ENCODE peak calls at places on chromosome 15, in seven cellular contexts. One of them, this sample, is unnamed.

GRCh38 chr15:39403674-39404117 is 177.2 kb upstream of the THBS1 start:
- DNase-seq in HCT116: no peak
- DNase-seq in GM12878: no peak
- DNase-seq in K562: no peak
- DNase-seq in HepG2: peak
- DNase-seq in H1: no peak
- DNase-seq in SK-N-SH: peak
- DNase-seq in this sample: no peak

GRCh38 chr15:60396964-60397771 is 618 bp downstream of the ANXA2 start:
- DNase-seq in GM12878: peak
- DNase-seq in H1: no peak
- DNase-seq in HCT116: no peak
- DNase-seq in K562: peak
- DNase-seq in HepG2: no peak
- DNase-seq in SK-N-SH: peak
- DNase-seq in this sample: peak

GRCh38 chr15:25133804-25134203 is 179.0 kb downstream of the SNRPN start:
- DNase-seq in HepG2: no peak
- DNase-seq in K562: no peak
- DNase-seq in H1: no peak
- DNase-seq in SK-N-SH: no peak
- DNase-seq in GM12878: no peak
- DNase-seq in HCT116: no peak
- DNase-seq in this sample: no peak

GRCh38 chr15:90240856-90241255 is 6.8 kb downstream of the GDPGP1 start:
- DNase-seq in HCT116: no peak
- DNase-seq in K562: no peak
- DNase-seq in H1: no peak
- DNase-seq in GM12878: no peak
- DNase-seq in SK-N-SH: no peak
- DNase-seq in HepG2: no peak
- DNase-seq in this sample: no peak

GRCh38 chr15:48447058-48447457 is 115.8 kb downstream of the DUT start:
- DNase-seq in SK-N-SH: no peak
- DNase-seq in GM12878: no peak
- DNase-seq in K562: no peak
- DNase-seq in HepG2: no peak
- DNase-seq in HCT116: no peak
- DNase-seq in H1: no peak
- DNase-seq in this sample: no peak

GRCh38 chr15:59632714-59633113 is 21.1 kb downstream of the GCNT3 start:
- DNase-seq in K562: no peak
- DNase-seq in HepG2: peak
- DNase-seq in H1: peak
- DNase-seq in SK-N-SH: no peak
- DNase-seq in GM12878: no peak
- DNase-seq in HCT116: no peak
- DNase-seq in this sample: no peak

GRCh38 chr15:77568014-77568959 is 64.4 kb downstream of the LINGO1 start:
- DNase-seq in K562: no peak
- DNase-seq in H1: no peak
- DNase-seq in SK-N-SH: peak
- DNase-seq in HepG2: peak
- DNase-seq in HCT116: no peak
- DNase-seq in GM12878: no peak
- DNase-seq in this sample: peak

GRCh38 chr15:85755471-85755870 is 39.3 kb downstream of the KLHL25 start:
- DNase-seq in HepG2: no peak
- DNase-seq in HCT116: no peak
- DNase-seq in GM12878: no peak
- DNase-seq in K562: no peak
- DNase-seq in SK-N-SH: no peak
- DNase-seq in H1: no peak
- DNase-seq in this sample: no peak

GRCh38 chr15:76234337-76234889 is 76.9 kb downstream of the ETFA start:
- DNase-seq in SK-N-SH: no peak
- DNase-seq in HCT116: no peak
- DNase-seq in H1: no peak
- DNase-seq in HepG2: no peak
- DNase-seq in GM12878: no peak
- DNase-seq in K562: no peak
- DNase-seq in this sample: no peak

GRCh38 chr15:27977656-27978055 is 121.5 kb downstream of the OCA2 start:
- DNase-seq in HCT116: no peak
- DNase-seq in SK-N-SH: no peak
- DNase-seq in GM12878: no peak
- DNase-seq in HepG2: no peak
- DNase-seq in H1: no peak
- DNase-seq in K562: no peak
- DNase-seq in this sample: no peak

GRCh38 chr15:77025941-77026411 is 31.1 kb downstream of the PSTPIP1 start:
- DNase-seq in H1: no peak
- DNase-seq in SK-N-SH: no peak
- DNase-seq in HepG2: no peak
- DNase-seq in K562: no peak
- DNase-seq in GM12878: no peak
- DNase-seq in HCT116: no peak
- DNase-seq in this sample: no peak

GRCh38 chr15:65060641-65061397 is 7.0 kb downstream of the RASL12 start:
- DNase-seq in K562: no peak
- DNase-seq in H1: no peak
- DNase-seq in GM12878: no peak
- DNase-seq in SK-N-SH: no peak
- DNase-seq in HCT116: no peak
- DNase-seq in HepG2: no peak
- DNase-seq in this sample: no peak

GRCh38 chr15:100910119-100910518 is 9.0 kb upstream of the LRRK1 start:
- DNase-seq in HCT116: no peak
- DNase-seq in K562: no peak
- DNase-seq in GM12878: no peak
- DNase-seq in SK-N-SH: no peak
- DNase-seq in H1: no peak
- DNase-seq in HepG2: no peak
- DNase-seq in this sample: no peak

GRCh38 chr15:96408591-96409183 is 78.2 kb downstream of the NR2F2 start:
- DNase-seq in HCT116: no peak
- DNase-seq in K562: no peak
- DNase-seq in H1: no peak
- DNase-seq in HepG2: no peak
- DNase-seq in GM12878: no peak
- DNase-seq in SK-N-SH: no peak
- DNase-seq in this sample: no peak

GRCh38 chr15:80405970-80406369 is 1.8 kb downstream of the ARNT2 start:
- DNase-seq in GM12878: no peak
- DNase-seq in SK-N-SH: no peak
- DNase-seq in HCT116: no peak
- DNase-seq in H1: no peak
- DNase-seq in K562: no peak
- DNase-seq in HepG2: no peak
- DNase-seq in this sample: no peak
- TF ChIP-seq JUND in GM12878: no peak
- TF ChIP-seq JUND in SK-N-SH: no peak
- TF ChIP-seq JUND in HCT116: no peak
- TF ChIP-seq JUND in H1: no peak
- TF ChIP-seq JUND in K562: no peak
- TF ChIP-seq JUND in HepG2: no peak
- TF ChIP-seq JUND in this sample: no peak

DNA sequence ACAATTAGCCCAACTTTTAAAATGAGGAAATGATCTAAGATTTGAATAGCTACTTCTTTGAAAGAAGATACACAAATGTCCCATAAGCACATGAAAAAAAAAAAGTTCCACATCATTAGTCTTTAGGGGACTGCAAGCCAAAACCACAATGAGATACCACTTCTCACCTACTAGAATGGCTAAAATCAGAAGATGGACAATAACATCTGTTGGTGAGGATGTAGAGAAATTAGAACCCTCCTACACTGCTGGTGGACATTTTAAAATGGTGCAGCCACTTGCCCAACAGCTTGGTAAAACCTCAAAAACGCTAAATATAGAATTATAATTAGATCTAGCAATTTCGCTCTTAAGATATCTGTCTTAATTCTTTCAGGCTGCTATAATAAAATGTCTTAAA is 77.1 kb downstream of the MEX3B start:
- DNase-seq in GM12878: no peak
- DNase-seq in HCT116: no peak
- DNase-seq in H1: no peak
- DNase-seq in K562: no peak
- DNase-seq in SK-N-SH: no peak
- DNase-seq in HepG2: no peak
- DNase-seq in this sample: no peak
- TF ChIP-seq JUND in GM12878: no peak
- TF ChIP-seq JUND in HCT116: no peak
- TF ChIP-seq JUND in H1: no peak
- TF ChIP-seq JUND in K562: no peak
- TF ChIP-seq JUND in SK-N-SH: no peak
- TF ChIP-seq JUND in HepG2: no peak
- TF ChIP-seq JUND in this sample: no peak

GRCh38 chr15:40943764-40944365 is 9.4 kb upstream of the CHAC1 start:
- DNase-seq in GM12878: no peak
- DNase-seq in K562: no peak
- DNase-seq in SK-N-SH: no peak
- DNase-seq in H1: no peak
- DNase-seq in HepG2: no peak
- DNase-seq in HCT116: no peak
- DNase-seq in this sample: no peak
- TF ChIP-seq JUND in GM12878: no peak
- TF ChIP-seq JUND in K562: no peak
- TF ChIP-seq JUND in SK-N-SH: no peak
- TF ChIP-seq JUND in H1: no peak
- TF ChIP-seq JUND in HepG2: no peak
- TF ChIP-seq JUND in HCT116: no peak
- TF ChIP-seq JUND in this sample: no peak

GRCh38 chr15:97978408-97979130 is 18.1 kb downstream of the ARRDC4 start:
- DNase-seq in HepG2: peak
- DNase-seq in K562: no peak
- DNase-seq in GM12878: no peak
- DNase-seq in HCT116: no peak
- DNase-seq in SK-N-SH: no peak
- DNase-seq in H1: no peak
- DNase-seq in this sample: no peak
- TF ChIP-seq JUND in HepG2: no peak
- TF ChIP-seq JUND in K562: no peak
- TF ChIP-seq JUND in GM12878: no peak
- TF ChIP-seq JUND in HCT116: no peak
- TF ChIP-seq JUND in SK-N-SH: no peak
- TF ChIP-seq JUND in H1: no peak
- TF ChIP-seq JUND in this sample: no peak

GRCh38 chr15:44673639-44674038 is 10.2 kb upstream of the SPG11 start:
- DNase-seq in H1: no peak
- DNase-seq in HCT116: no peak
- DNase-seq in HepG2: no peak
- DNase-seq in GM12878: no peak
- DNase-seq in SK-N-SH: no peak
- DNase-seq in K562: no peak
- DNase-seq in this sample: no peak

GRCh38 chr15:44666208-44667038 is 3.0 kb upstream of the SPG11 start:
- DNase-seq in SK-N-SH: no peak
- DNase-seq in K562: no peak
- DNase-seq in H1: no peak
- DNase-seq in GM12878: peak
- DNase-seq in HCT116: no peak
- DNase-seq in HepG2: no peak
- DNase-seq in this sample: no peak

GRCh38 chr15:44667039-44667360 is 3.5 kb upstream of the SPG11 start:
- DNase-seq in HCT116: no peak
- DNase-seq in H1: no peak
- DNase-seq in GM12878: no peak
- DNase-seq in HepG2: no peak
- DNase-seq in K562: no peak
- DNase-seq in SK-N-SH: no peak
- DNase-seq in this sample: no peak

GRCh38 chr15:44668925-44669324 is 5.5 kb upstream of the SPG11 start:
- DNase-seq in HCT116: no peak
- DNase-seq in HepG2: no peak
- DNase-seq in GM12878: no peak
- DNase-seq in K562: no peak
- DNase-seq in SK-N-SH: no peak
- DNase-seq in H1: no peak
- DNase-seq in this sample: no peak

DNA sequence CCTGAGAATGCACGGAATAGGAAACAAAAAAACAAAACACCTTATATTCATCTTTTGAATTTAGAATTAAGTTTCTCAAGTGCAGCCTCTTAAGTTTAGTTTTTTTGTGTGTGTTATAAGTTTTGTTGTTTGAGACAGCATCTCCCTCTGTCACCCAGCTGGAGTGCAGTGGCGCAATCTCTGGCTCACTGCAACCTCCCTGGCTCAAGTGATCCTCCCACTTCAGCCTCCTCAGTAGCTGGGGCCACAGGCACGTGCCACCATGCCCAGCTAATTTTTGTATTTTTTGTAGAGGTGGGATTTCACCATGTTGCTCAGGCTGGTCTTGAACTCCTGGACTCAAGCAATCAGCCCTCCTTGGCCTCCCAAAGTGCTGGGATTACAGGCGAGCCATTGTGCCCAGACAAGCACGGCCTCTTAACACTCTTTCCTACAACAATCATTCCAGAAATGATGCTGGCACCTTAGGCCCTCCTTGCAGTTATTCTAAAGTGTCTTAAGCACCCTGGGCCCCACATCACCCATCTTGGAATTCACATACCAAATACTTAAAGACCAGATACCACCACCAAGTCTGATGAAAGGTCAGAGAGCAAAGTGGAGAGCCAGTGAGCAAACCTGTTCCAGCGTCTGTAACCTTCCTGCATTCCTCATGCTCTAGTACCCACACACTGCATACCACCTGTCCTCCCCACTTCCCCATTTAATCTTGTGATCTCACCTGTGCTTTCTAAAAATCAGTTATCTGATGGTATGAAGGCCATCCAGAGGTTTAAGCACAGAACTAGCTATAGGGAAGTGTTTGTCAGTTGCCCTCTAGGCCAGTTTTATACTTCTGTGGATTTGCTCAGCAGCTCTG is 6.9 kb upstream of the SPG11 start:
- DNase-seq in GM12878: no peak
- DNase-seq in HepG2: no peak
- DNase-seq in HCT116: no peak
- DNase-seq in H1: no peak
- DNase-seq in K562: no peak
- DNase-seq in SK-N-SH: no peak
- DNase-seq in this sample: no peak
- TF ChIP-seq JUND in GM12878: no peak
- TF ChIP-seq JUND in HepG2: no peak
- TF ChIP-seq JUND in HCT116: no peak
- TF ChIP-seq JUND in H1: no peak
- TF ChIP-seq JUND in K562: no peak
- TF ChIP-seq JUND in SK-N-SH: no peak
- TF ChIP-seq JUND in this sample: no peak

DNA sequence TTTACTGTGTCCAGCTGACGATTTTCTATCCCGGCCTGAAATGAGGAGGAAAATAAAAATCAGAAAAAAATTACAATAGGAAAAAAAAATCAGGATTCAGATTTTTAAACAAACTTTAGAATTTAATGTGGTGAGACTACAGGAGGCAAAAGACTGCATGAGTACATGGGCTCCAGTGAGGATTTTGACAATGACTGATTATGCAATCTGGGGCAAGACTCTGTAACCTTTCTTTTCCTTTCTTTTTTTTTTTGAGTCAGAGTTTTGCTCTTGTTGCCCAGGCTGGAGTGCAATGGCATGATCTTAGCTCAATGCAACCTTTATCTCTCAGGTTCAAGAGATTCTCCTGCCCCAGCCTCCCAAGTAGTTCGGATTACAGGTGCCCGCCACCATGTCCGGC is 29.9 kb downstream of the SPG11 start:
- DNase-seq in HepG2: no peak
- DNase-seq in H1: no peak
- DNase-seq in GM12878: no peak
- DNase-seq in SK-N-SH: no peak
- DNase-seq in HCT116: no peak
- DNase-seq in K562: no peak
- DNase-seq in this sample: no peak
- TF ChIP-seq JUND in HepG2: no peak
- TF ChIP-seq JUND in H1: no peak
- TF ChIP-seq JUND in GM12878: no peak
- TF ChIP-seq JUND in SK-N-SH: no peak
- TF ChIP-seq JUND in HCT116: no peak
- TF ChIP-seq JUND in K562: no peak
- TF ChIP-seq JUND in this sample: no peak